ENCODE peak calls at places on chromosomes 4 and X, in four cellular contexts. H is left ventricle myocardium inferior, U is immature natural killer cell, D is RWPE1. R is an unnamed sample.

GRCh38 chr4:120995611-120996010 is 73.1 kb upstream of the PRDM5 start:
- DNase-seq in H (no peak), U (no peak), D (no peak), R (no peak)

GRCh38 chrX:43573441-43574015 is 82.6 kb upstream of the MAOA start:
- DNase-seq in H (no peak), U (no peak), D (no peak), R (no peak)

GRCh38 chr4:171629182-171629581 is 184.0 kb upstream of the GALNTL6 start:
- DNase-seq in H (no peak), U (no peak), D (no peak), R (no peak)

GRCh38 chr4:11455201-11455835 is 26.6 kb upstream of the HS3ST1 start:
- DNase-seq in H (no peak), U (no peak), D (no peak), R (no peak)

GRCh38 chr4:186940476-186940875 is 216.8 kb upstream of the FAT1 start:
- DNase-seq in H (no peak), U (no peak), D (no peak), R (no peak)

GRCh38 chr4:174365018-174365587 is 81.4 kb downstream of the CEP44 start:
- DNase-seq in H (no peak), U (peak), D (peak), R (peak)

GRCh38 chr4:64545593-64545992 is 136.3 kb upstream of the TECRL start:
- DNase-seq in H (no peak), U (no peak), D (no peak), R (no peak)

GRCh38 chr4:189177130-189177529 is 763.5 kb upstream of the FRG1 start:
- DNase-seq in H (no peak), U (no peak), D (no peak), R (no peak)

GRCh38 chrX:154517101-154517781 is 1.2 kb upstream of the FAM3A start:
- DNase-seq in H (no peak), U (no peak), D (no peak), R (no peak)

GRCh38 chr4:117326091-117326490 is 240.7 kb upstream of the TRAM1L1 start:
- DNase-seq in H (no peak), U (no peak), D (no peak), R (no peak)

GRCh38 chrX:46791927-46792825 is 33.3 kb upstream of the SLC9A7 start:
- DNase-seq in H (no peak), U (peak), D (peak), R (peak)

GRCh38 chr4:189278559-189279165 is 662.0 kb upstream of the FRG1 start:
- DNase-seq in H (no peak), U (no peak), D (no peak), R (no peak)

GRCh38 chr4:44632733-44633132 is 18.7 kb downstream of the YIPF7 start:
- DNase-seq in H (no peak), U (no peak), D (no peak), R (no peak)

R was measured in AML-193.